ENCODE peak calls at places on chromosomes 12 and 14, in nine cellular contexts. U is CD8-positive, alpha-beta T cell; M is iPS DF 6.9; A is uterus; R is endodermal cell; I is colonic mucosa; F is IMR-90; N is body of pancreas; X is naive thymus-derived CD4-positive, alpha-beta T cell. C is an unnamed sample. For H3K4me1, the result is how much of the 10 kb centered on the place peaks cover.

GRCh38 chr14:89654998-89655397 is 238.0 kb upstream of the FOXN3 start:
- DNase-seq in R (no peak), A (no peak), F (no peak), U (no peak), X (no peak), N (no peak), M (no peak), I (no peak), C (no peak)

GRCh38 chr14:104135904-104136471 is 2.4 kb upstream of the KIF26A start:
- DNase-seq in M (no peak), I (no peak), A (no peak), U (no peak), X (no peak), R (peak), N (peak), F (no peak), C (no peak)

GRCh38 chr14:67514650-67515385 is 18.3 kb upstream of the PLEKHH1 start:
- DNase-seq in U (peak), A (peak), I (peak), R (peak), N (peak), X (peak), M (no peak), F (peak), C (peak)

GRCh38 chr14:100289916-100290606 is 16.2 kb downstream of the SLC25A29 start:
- DNase-seq in A (peak), R (peak), U (no peak), N (peak), I (no peak), X (no peak), F (no peak), M (no peak), C (no peak)

GRCh38 chr12:104615048-104615561 is 158.4 kb downstream of the CHST11 start:
- DNase-seq in I (peak), N (peak), X (no peak), F (no peak), U (no peak), M (no peak), A (peak), R (no peak), C (no peak)

GRCh38 chr14:21987937-21988336 is 314.3 kb upstream of the OR4E1 start:
- DNase-seq in N (no peak), M (no peak), X (no peak), F (peak), I (no peak), A (no peak), U (no peak), R (peak), C (peak)

GRCh38 chr12:12819752-12820311 is 6.7 kb downstream of the DDX47 start:
- DNase-seq in I (no peak), A (peak), M (no peak), N (no peak), X (no peak), R (no peak), F (peak), U (no peak), C (no peak)

GRCh38 chr12:6478406-6478805 is 7.9 kb upstream of the VAMP1 start:
- DNase-seq in N (no peak), M (no peak), A (no peak), F (no peak), U (no peak), R (no peak), I (no peak), X (no peak), C (no peak)

GRCh38 chr12:7434670-7435069 is 9.3 kb downstream of the CD163L1 start:
- DNase-seq in I (no peak), A (no peak), U (no peak), N (no peak), F (no peak), M (no peak), R (no peak), X (no peak), C (no peak)

GRCh38 chr14:61477845-61478438 is 156.6 kb downstream of the PRKCH start:
- DNase-seq in I (peak), U (no peak), M (no peak), R (no peak), A (no peak), F (peak), X (no peak), N (peak), C (no peak)

GRCh38 chr14:47919334-47919846 is 244.0 kb upstream of the MDGA2 start:
- DNase-seq in R (peak), F (no peak), X (no peak), U (no peak), I (no peak), A (no peak), N (no peak), M (no peak), C (no peak)

GRCh38 chr12:75341873-75342272 is 7.4 kb downstream of the GLIPR1L1 start:
- DNase-seq in N (no peak), I (no peak), X (no peak), U (no peak), R (peak), F (peak), A (no peak), M (no peak), C (no peak)

GRCh38 chr12:113077057-113077858 is 20.7 kb downstream of the DTX1 start:
- DNase-seq in U (no peak), A (no peak), F (no peak), X (no peak), M (no peak), I (no peak), N (no peak), R (peak), C (no peak)

GRCh38 chr12:87728936-87729593 is 300.1 kb downstream of the C12orf50 start:
- DNase-seq in N (no peak), X (no peak), M (no peak), U (no peak), I (no peak), A (no peak), R (no peak), F (peak), C (no peak)

GRCh38 chr14:67572608-67573007 is 27.5 kb downstream of the PIGH start:
- DNase-seq in U (no peak), F (no peak), M (no peak), I (no peak), X (no peak), R (no peak), N (no peak), A (no peak), C (no peak)

GRCh38 chr14:60565211-60565610 is 56.3 kb downstream of the SIX6 start:
- DNase-seq in X (no peak), I (no peak), A (no peak), R (no peak), F (peak), M (no peak), U (no peak), N (no peak), C (no peak)

GRCh38 chr14:100622708-100623485 is 35.7 kb upstream of the BEGAIN start:
- DNase-seq in A (peak), M (no peak), X (no peak), N (no peak), U (no peak), I (no peak), R (no peak), F (no peak), C (no peak)

GRCh38 chr14:21068521-21069387 is 1.4 kb upstream of the ARHGEF40 start:
- DNase-seq in A (peak), X (peak), U (peak), M (no peak), R (peak), N (peak), I (peak), F (peak), C (peak)

GRCh38 chr12:121240484-121241202 is 30.7 kb downstream of the P2RX4 start:
- DNase-seq in R (peak), X (peak), U (peak), N (peak), F (no peak), A (peak), M (no peak), I (peak), C (peak)

GRCh38 chr14:37709419-37710195 is 114.2 kb downstream of the TTC6 start:
- DNase-seq in R (no peak), U (no peak), M (no peak), N (no peak), F (peak), I (no peak), A (no peak), X (no peak), C (no peak)

GRCh38 chr12:93127582-93128331 is 198.7 kb upstream of the EEA1 start:
- DNase-seq in F (peak), U (no peak), A (peak), R (peak), I (no peak), M (no peak), N (peak), X (no peak), C (no peak)

GRCh38 chr14:91835920-91836843 is 31.2 kb downstream of the TC2N start:
- DNase-seq in R (peak), U (peak), X (peak), A (peak), M (peak), I (peak), F (no peak), N (peak), C (peak)

GRCh38 chr14:104509673-104510072 is 69.9 kb upstream of the C14orf180 start:
- DNase-seq in A (no peak), M (no peak), N (no peak), F (no peak), X (no peak), U (no peak), R (peak), I (no peak), C (no peak)

GRCh38 chr14:34302654-34303053 is 159.4 kb downstream of the SPTSSA start:
- DNase-seq in U (no peak), X (no peak), A (no peak), M (no peak), R (no peak), N (peak), I (peak), F (no peak), C (no peak)

GRCh38 chr14:105411017-105411941 is 8.3 kb upstream of the MTA1 start:
- DNase-seq in U (no peak), X (no peak), N (peak), F (peak), M (no peak), A (no peak), I (no peak), R (peak), C (no peak)

GRCh38 chr14:102793531-102794328 is 16.5 kb downstream of the TRAF3 start:
- DNase-seq in A (no peak), F (no peak), I (no peak), R (no peak), M (no peak), N (no peak), U (no peak), X (no peak), C (no peak)

GRCh38 chr12:4850857-4851380 is 58.8 kb upstream of the KCNA1 start:
- DNase-seq in A (no peak), I (no peak), X (no peak), M (no peak), N (no peak), R (peak), F (no peak), U (no peak), C (no peak)

GRCh38 chr12:128968668-128969067 is 115.4 kb downstream of the GLT1D1 start:
- DNase-seq in A (no peak), I (no peak), F (no peak), U (no peak), N (no peak), X (no peak), R (no peak), M (no peak), C (no peak)

GRCh38 chr14:73741386-73741875 is 27.2 kb upstream of the PNMA1 start:
- DNase-seq in A (peak), X (peak), U (no peak), I (peak), R (peak), M (no peak), N (peak), F (peak), C (peak)

GRCh38 chr14:73743431-73743931 is 29.3 kb upstream of the PNMA1 start:
- DNase-seq in I (peak), M (no peak), X (peak), R (no peak), A (no peak), F (no peak), N (no peak), U (no peak), C (peak)

GRCh38 chr14:73740921-73741326 is 26.7 kb upstream of the PNMA1 start:
- DNase-seq in F (no peak), M (no peak), A (peak), R (peak), X (no peak), N (peak), I (peak), U (no peak), C (no peak)

GRCh38 chr14:73742520-73743238 is 28.5 kb upstream of the PNMA1 start:
- DNase-seq in U (no peak), X (no peak), M (no peak), R (no peak), F (no peak), I (peak), A (no peak), N (no peak), C (no peak)

GRCh38 chr14:73741876-73742519 is 27.8 kb upstream of the PNMA1 start:
- DNase-seq in N (no peak), I (peak), U (no peak), R (peak), M (no peak), A (no peak), X (peak), F (no peak), C (no peak)
- H3K4me3 ChIP-seq in N (no peak), I (no peak), U (peak), R (no peak), M (no peak), A (peak), X (peak), F (peak), C (peak)

DNA sequence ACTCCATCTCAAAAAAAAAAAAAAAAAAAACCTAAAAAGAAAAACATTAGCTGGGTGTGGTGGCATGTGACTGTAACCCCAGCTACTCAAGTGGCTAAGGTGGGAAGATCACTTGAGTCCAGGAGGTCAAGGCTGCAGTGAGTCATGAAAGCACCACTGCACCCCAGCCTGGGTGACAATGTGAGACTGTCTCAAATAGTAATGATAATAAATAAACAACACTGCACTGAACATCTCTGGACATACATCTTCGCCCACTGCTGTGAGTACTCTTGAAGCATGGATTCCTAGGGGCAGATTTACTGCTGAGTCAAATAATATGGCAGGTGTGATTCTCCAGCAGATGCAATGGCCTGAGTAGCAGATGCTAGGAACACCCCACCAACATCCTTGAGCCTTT is 23.7 kb downstream of the ABCB9 start:
- DNase-seq in U (no peak), F (peak), N (no peak), I (no peak), R (no peak), A (no peak), M (no peak), X (no peak), C (no peak)
- H3K27ac ChIP-seq in U (no peak), F (no peak), N (no peak), I (no peak), R (no peak), A (peak), M (no peak), X (no peak), C (no peak)

DNA sequence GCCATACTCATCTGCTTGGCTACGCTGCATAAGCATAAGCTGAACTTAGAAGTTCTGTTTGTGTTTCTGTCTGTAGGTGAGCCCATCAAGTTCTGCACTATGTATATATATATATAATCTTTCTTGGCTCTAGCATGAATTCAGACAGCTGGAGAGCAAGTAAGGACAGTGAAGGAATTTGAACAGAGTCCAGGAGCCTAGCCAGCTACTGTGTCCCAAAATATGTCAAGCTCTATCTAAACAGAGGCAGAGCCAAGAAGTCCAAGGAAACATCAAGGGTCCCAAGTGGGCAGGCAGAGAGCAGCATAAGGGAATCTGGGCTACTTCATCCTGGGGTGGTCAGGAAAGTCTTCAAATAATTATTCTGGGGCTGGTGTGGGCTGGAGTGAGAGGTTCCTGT is 118.5 kb upstream of the NPAS3 start:
- DNase-seq in U (no peak), N (no peak), R (no peak), M (no peak), X (no peak), A (no peak), I (no peak), F (no peak), C (no peak)
- H3K4me1 ChIP-seq in U (under half), N (under half), R (under half), M (under half), X (under half), A (under half), I (under half), F (under half), C (under half)

DNA sequence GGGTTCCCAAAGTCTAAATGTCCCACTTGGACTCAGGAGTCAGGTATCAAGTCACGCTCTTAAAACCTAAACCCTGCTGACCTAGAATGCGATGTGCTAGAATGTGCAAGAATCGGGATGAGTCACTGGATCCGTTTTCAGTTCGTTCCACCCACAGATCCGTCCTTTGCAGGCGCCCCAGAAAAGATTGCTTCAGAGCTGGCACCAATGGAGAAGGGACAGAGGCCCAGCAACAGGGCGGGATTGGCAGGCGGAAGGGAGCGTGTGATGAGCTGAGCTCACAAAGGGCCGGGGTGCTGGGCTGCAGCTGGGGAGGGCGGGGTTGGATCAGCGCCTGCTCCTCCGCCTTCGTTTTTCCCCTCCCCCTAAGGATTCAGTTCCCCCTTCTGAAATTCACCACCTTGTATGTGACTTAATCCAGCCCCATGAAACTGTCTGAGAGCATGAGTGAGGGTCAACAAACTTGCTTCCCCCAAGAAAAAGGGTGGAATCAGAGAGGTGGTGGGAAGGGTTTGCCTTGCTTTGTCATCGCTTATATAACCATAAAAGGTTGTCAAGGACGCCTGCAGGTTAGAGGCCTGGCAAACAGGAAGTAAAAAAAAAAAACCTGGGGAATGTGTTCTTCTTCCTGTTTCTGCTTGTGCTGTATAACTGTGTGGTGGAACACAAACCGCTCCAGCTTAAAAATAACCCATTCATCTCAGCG is 2.8 kb upstream of the UBC start:
- DNase-seq in A (peak), I (peak), X (peak), M (peak), U (peak), F (peak), N (peak), R (peak), C (peak)
- H3K4me3 ChIP-seq in A (peak), I (peak), X (peak), M (peak), U (peak), F (peak), N (no peak), R (peak), C (peak)

DNA sequence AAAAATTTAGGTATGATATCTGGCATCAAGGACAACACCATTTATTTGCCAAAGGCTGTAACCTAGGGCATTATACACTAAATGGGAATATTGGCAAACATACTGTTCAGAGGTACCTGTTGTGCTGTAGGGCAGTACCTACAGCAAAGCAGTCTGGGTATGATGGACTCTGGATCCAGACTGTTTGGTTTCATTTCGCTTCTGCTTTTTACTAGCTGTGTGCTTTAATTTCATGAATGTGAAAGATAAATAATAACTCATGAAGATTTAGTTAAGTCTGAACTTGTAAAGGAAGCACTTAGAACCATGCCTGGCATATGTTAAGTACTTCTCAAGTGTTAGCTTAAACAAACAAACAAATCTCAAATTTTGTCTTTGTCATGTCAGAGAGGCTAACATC is 17.7 kb upstream of the SLC38A2 start:
- DNase-seq in A (no peak), R (no peak), U (no peak), M (no peak), I (no peak), N (no peak), X (no peak), F (no peak), C (no peak)
- H3K27ac ChIP-seq in A (peak), R (peak), U (no peak), M (no peak), I (peak), N (no peak), X (no peak), F (peak), C (no peak)

C was measured in CD4-positive, CD25-positive, alpha-beta regulatory T cell.